ENCODE peak calls at places on chromosome 12, in eight cellular contexts. One of them, this sample, is unnamed.

GRCh38 chr12:30548203-30548602 is 147.5 kb downstream of the IPO8 start:
- DNase-seq in psoas muscle: no peak
- DNase-seq in upper lobe of left lung: no peak
- DNase-seq in colonic mucosa: no peak
- DNase-seq in kidney: no peak
- DNase-seq in AG04450: no peak
- DNase-seq in cardiac fibroblast: no peak
- DNase-seq in GM23248: no peak
- DNase-seq in this sample: no peak

GRCh38 chr12:124420972-124421674 is 126.2 kb downstream of the RFLNA start:
- DNase-seq in psoas muscle: no peak
- DNase-seq in upper lobe of left lung: no peak
- DNase-seq in colonic mucosa: no peak
- DNase-seq in kidney: no peak
- DNase-seq in AG04450: no peak
- DNase-seq in cardiac fibroblast: no peak
- DNase-seq in GM23248: no peak
- DNase-seq in this sample: no peak

GRCh38 chr12:23950775-23951391 is 1.4 kb upstream of the SOX5 start:
- DNase-seq in psoas muscle: peak
- DNase-seq in upper lobe of left lung: no peak
- DNase-seq in colonic mucosa: no peak
- DNase-seq in kidney: peak
- DNase-seq in AG04450: no peak
- DNase-seq in cardiac fibroblast: peak
- DNase-seq in GM23248: no peak
- DNase-seq in this sample: no peak

GRCh38 chr12:56461235-56462159 is 6.9 kb upstream of the SPRYD4 start:
- DNase-seq in psoas muscle: no peak
- DNase-seq in upper lobe of left lung: no peak
- DNase-seq in colonic mucosa: no peak
- DNase-seq in kidney: no peak
- DNase-seq in AG04450: no peak
- DNase-seq in cardiac fibroblast: no peak
- DNase-seq in GM23248: peak
- DNase-seq in this sample: peak

GRCh38 chr12:6084969-6085450 is 39.5 kb downstream of the VWF start:
- DNase-seq in psoas muscle: no peak
- DNase-seq in upper lobe of left lung: no peak
- DNase-seq in colonic mucosa: no peak
- DNase-seq in kidney: no peak
- DNase-seq in AG04450: no peak
- DNase-seq in cardiac fibroblast: no peak
- DNase-seq in GM23248: no peak
- DNase-seq in this sample: peak

GRCh38 chr12:24133385-24133784 is 183.9 kb upstream of the SOX5 start:
- DNase-seq in psoas muscle: no peak
- DNase-seq in upper lobe of left lung: no peak
- DNase-seq in colonic mucosa: no peak
- DNase-seq in kidney: no peak
- DNase-seq in AG04450: no peak
- DNase-seq in cardiac fibroblast: no peak
- DNase-seq in GM23248: no peak
- DNase-seq in this sample: no peak

GRCh38 chr12:63037721-63038120 is 102.8 kb upstream of the PPM1H start:
- DNase-seq in psoas muscle: no peak
- DNase-seq in upper lobe of left lung: no peak
- DNase-seq in colonic mucosa: no peak
- DNase-seq in kidney: no peak
- DNase-seq in AG04450: no peak
- DNase-seq in cardiac fibroblast: no peak
- DNase-seq in GM23248: no peak
- DNase-seq in this sample: no peak

GRCh38 chr12:53197011-53197640 is 9.9 kb downstream of the ITGB7 start:
- DNase-seq in psoas muscle: no peak
- DNase-seq in upper lobe of left lung: no peak
- DNase-seq in colonic mucosa: no peak
- DNase-seq in kidney: peak
- DNase-seq in AG04450: no peak
- DNase-seq in cardiac fibroblast: no peak
- DNase-seq in GM23248: no peak
- DNase-seq in this sample: no peak

GRCh38 chr12:11922361-11922760 is 148.4 kb upstream of the BCL2L14 start:
- DNase-seq in psoas muscle: no peak
- DNase-seq in upper lobe of left lung: no peak
- DNase-seq in colonic mucosa: no peak
- DNase-seq in kidney: no peak
- DNase-seq in AG04450: no peak
- DNase-seq in cardiac fibroblast: no peak
- DNase-seq in GM23248: no peak
- DNase-seq in this sample: no peak

GRCh38 chr12:23752245-23752644 is 197.2 kb downstream of the SOX5 start:
- DNase-seq in psoas muscle: no peak
- DNase-seq in upper lobe of left lung: no peak
- DNase-seq in colonic mucosa: no peak
- DNase-seq in kidney: no peak
- DNase-seq in AG04450: no peak
- DNase-seq in cardiac fibroblast: no peak
- DNase-seq in GM23248: no peak
- DNase-seq in this sample: no peak

GRCh38 chr12:47832263-47832933 is 12.7 kb upstream of the HDAC7 start:
- DNase-seq in psoas muscle: no peak
- DNase-seq in upper lobe of left lung: no peak
- DNase-seq in colonic mucosa: no peak
- DNase-seq in kidney: no peak
- DNase-seq in AG04450: no peak
- DNase-seq in cardiac fibroblast: no peak
- DNase-seq in GM23248: no peak
- DNase-seq in this sample: no peak

GRCh38 chr12:47828008-47828966 is 8.6 kb upstream of the HDAC7 start:
- DNase-seq in psoas muscle: no peak
- DNase-seq in upper lobe of left lung: no peak
- DNase-seq in colonic mucosa: no peak
- DNase-seq in kidney: no peak
- DNase-seq in AG04450: no peak
- DNase-seq in cardiac fibroblast: no peak
- DNase-seq in GM23248: peak
- DNase-seq in this sample: no peak

GRCh38 chr12:47825239-47825639 is 5.5 kb upstream of the HDAC7 start:
- DNase-seq in psoas muscle: peak
- DNase-seq in upper lobe of left lung: peak
- DNase-seq in colonic mucosa: no peak
- DNase-seq in kidney: no peak
- DNase-seq in AG04450: no peak
- DNase-seq in cardiac fibroblast: peak
- DNase-seq in GM23248: no peak
- DNase-seq in this sample: no peak

GRCh38 chr12:47829584-47829983 is 9.9 kb upstream of the HDAC7 start:
- DNase-seq in psoas muscle: no peak
- DNase-seq in upper lobe of left lung: no peak
- DNase-seq in colonic mucosa: no peak
- DNase-seq in kidney: no peak
- DNase-seq in AG04450: no peak
- DNase-seq in cardiac fibroblast: no peak
- DNase-seq in GM23248: no peak
- DNase-seq in this sample: no peak

DNA sequence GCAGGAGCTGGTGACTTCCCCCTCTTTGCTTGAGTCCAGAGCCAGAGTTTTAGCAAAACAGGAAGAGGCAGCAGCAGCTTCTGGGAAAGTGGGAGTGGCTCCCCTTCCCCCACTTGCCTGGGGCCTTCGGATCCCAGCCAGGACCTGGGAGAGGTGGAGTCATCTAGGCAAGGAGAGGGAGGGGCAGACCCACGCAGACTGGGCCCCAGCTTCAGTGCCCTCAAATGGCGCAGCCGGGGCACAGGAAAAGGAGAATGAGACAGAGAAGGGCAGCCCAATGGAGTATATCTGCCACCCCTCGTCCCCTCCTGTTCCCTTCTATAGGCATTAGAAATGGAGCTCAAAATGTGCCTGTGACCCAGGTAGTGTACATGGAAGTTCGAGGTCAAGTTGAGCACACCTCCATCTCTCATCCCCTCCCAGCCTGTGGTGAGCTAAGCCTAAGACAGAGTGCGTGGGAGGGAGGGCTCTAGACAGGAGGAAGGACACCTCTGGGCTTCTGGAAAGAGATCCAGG is 9.3 kb upstream of the HDAC7 start:
- DNase-seq in psoas muscle: peak
- DNase-seq in upper lobe of left lung: peak
- DNase-seq in colonic mucosa: peak
- DNase-seq in kidney: peak
- DNase-seq in AG04450: no peak
- DNase-seq in cardiac fibroblast: peak
- DNase-seq in GM23248: peak
- DNase-seq in this sample: no peak
- H3K4me3 ChIP-seq in psoas muscle: no peak
- H3K4me3 ChIP-seq in upper lobe of left lung: peak
- H3K4me3 ChIP-seq in colonic mucosa: no peak
- H3K4me3 ChIP-seq in kidney: peak
- H3K4me3 ChIP-seq in AG04450: no peak
- H3K4me3 ChIP-seq in cardiac fibroblast: no peak
- H3K4me3 ChIP-seq in GM23248: peak
- H3K4me3 ChIP-seq in this sample: peak

DNA sequence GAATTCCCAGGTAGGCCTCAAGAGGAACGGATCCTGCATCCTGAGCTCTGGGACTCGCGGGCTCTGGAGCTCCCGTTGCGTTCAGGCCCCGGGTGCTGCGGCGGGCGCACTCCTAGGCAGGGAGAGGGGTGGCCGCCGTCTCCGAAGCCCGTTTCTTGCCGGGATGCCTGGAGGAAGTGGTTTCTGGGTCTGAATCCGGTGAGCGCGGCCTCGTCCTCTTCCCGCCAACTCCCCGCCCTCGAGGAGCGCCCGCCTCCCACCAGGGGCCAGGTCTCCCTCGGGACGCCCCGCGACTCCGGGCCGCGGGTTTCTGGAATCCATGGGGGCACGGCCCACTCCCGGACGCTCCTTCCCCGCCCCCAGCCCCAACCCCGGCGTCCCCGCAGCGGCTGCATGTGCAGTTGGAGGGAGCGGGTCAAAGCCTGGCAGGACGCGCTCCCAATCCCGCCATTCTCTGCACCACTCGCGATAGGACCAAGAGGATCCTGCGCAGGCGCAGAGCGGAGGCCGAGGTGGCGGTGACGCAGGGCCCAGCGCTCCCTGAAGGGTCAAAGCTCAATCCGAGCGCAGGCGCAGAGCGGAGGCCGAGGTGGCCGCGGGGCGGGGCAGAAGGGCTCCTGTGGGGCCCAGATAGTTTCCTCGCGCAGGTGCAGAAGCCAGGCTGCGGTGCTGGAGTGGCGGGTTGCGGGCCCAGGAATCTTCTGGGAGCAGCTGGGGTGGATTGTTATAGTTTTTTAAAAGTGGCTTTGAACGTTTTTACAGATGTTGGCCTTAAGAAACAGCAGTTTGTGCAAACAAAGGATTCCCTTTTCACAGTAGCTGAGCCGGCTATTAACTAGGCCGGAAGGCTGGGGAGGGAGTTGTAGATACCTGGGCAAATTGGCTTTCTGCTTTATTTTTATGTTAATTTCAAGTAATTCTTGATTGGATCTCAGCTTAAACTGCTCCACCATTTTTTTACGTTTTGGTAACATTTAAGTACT is 796.4 kb downstream of the AACS start:
- DNase-seq in psoas muscle: peak
- DNase-seq in upper lobe of left lung: peak
- DNase-seq in colonic mucosa: peak
- DNase-seq in kidney: peak
- DNase-seq in AG04450: no peak
- DNase-seq in cardiac fibroblast: no peak
- DNase-seq in GM23248: no peak
- DNase-seq in this sample: no peak
- H3K4me3 ChIP-seq in psoas muscle: peak
- H3K4me3 ChIP-seq in upper lobe of left lung: peak
- H3K4me3 ChIP-seq in colonic mucosa: no peak
- H3K4me3 ChIP-seq in kidney: no peak
- H3K4me3 ChIP-seq in AG04450: no peak
- H3K4me3 ChIP-seq in cardiac fibroblast: no peak
- H3K4me3 ChIP-seq in GM23248: no peak
- H3K4me3 ChIP-seq in this sample: peak

GRCh38 chr12:114408881-114409795 is 3.2 kb upstream of the TBX5 start:
- DNase-seq in psoas muscle: peak
- DNase-seq in upper lobe of left lung: no peak
- DNase-seq in colonic mucosa: no peak
- DNase-seq in kidney: no peak
- DNase-seq in AG04450: no peak
- DNase-seq in cardiac fibroblast: peak
- DNase-seq in GM23248: peak
- DNase-seq in this sample: no peak

GRCh38 chr12:114408415-114408814 is 2.5 kb upstream of the TBX5 start:
- DNase-seq in psoas muscle: no peak
- DNase-seq in upper lobe of left lung: no peak
- DNase-seq in colonic mucosa: no peak
- DNase-seq in kidney: no peak
- DNase-seq in AG04450: no peak
- DNase-seq in cardiac fibroblast: peak
- DNase-seq in GM23248: peak
- DNase-seq in this sample: no peak

GRCh38 chr12:114411081-114411836 is 5.3 kb upstream of the TBX5 start:
- DNase-seq in psoas muscle: no peak
- DNase-seq in upper lobe of left lung: no peak
- DNase-seq in colonic mucosa: no peak
- DNase-seq in kidney: no peak
- DNase-seq in AG04450: no peak
- DNase-seq in cardiac fibroblast: no peak
- DNase-seq in GM23248: peak
- DNase-seq in this sample: no peak

GRCh38 chr12:114407566-114408411 is 1.8 kb upstream of the TBX5 start:
- DNase-seq in psoas muscle: no peak
- DNase-seq in upper lobe of left lung: no peak
- DNase-seq in colonic mucosa: no peak
- DNase-seq in kidney: no peak
- DNase-seq in AG04450: no peak
- DNase-seq in cardiac fibroblast: peak
- DNase-seq in GM23248: peak
- DNase-seq in this sample: no peak

GRCh38 chr12:114409796-114410520 is 4.0 kb upstream of the TBX5 start:
- DNase-seq in psoas muscle: no peak
- DNase-seq in upper lobe of left lung: no peak
- DNase-seq in colonic mucosa: no peak
- DNase-seq in kidney: no peak
- DNase-seq in AG04450: no peak
- DNase-seq in cardiac fibroblast: no peak
- DNase-seq in GM23248: peak
- DNase-seq in this sample: no peak
- H3K4me3 ChIP-seq in psoas muscle: peak
- H3K4me3 ChIP-seq in upper lobe of left lung: peak
- H3K4me3 ChIP-seq in colonic mucosa: no peak
- H3K4me3 ChIP-seq in kidney: no peak
- H3K4me3 ChIP-seq in AG04450: peak
- H3K4me3 ChIP-seq in cardiac fibroblast: peak
- H3K4me3 ChIP-seq in GM23248: peak
- H3K4me3 ChIP-seq in this sample: no peak

GRCh38 chr12:31931796-31932715 is 27.2 kb upstream of the RESF1 start:
- DNase-seq in psoas muscle: no peak
- DNase-seq in upper lobe of left lung: no peak
- DNase-seq in colonic mucosa: no peak
- DNase-seq in kidney: no peak
- DNase-seq in AG04450: no peak
- DNase-seq in cardiac fibroblast: no peak
- DNase-seq in GM23248: no peak
- DNase-seq in this sample: no peak

GRCh38 chr12:31928246-31929139 is 30.7 kb upstream of the RESF1 start:
- DNase-seq in psoas muscle: no peak
- DNase-seq in upper lobe of left lung: no peak
- DNase-seq in colonic mucosa: no peak
- DNase-seq in kidney: no peak
- DNase-seq in AG04450: no peak
- DNase-seq in cardiac fibroblast: no peak
- DNase-seq in GM23248: no peak
- DNase-seq in this sample: no peak

GRCh38 chr12:31929140-31929526 is 30.1 kb upstream of the RESF1 start:
- DNase-seq in psoas muscle: no peak
- DNase-seq in upper lobe of left lung: no peak
- DNase-seq in colonic mucosa: no peak
- DNase-seq in kidney: no peak
- DNase-seq in AG04450: no peak
- DNase-seq in cardiac fibroblast: no peak
- DNase-seq in GM23248: no peak
- DNase-seq in this sample: no peak
- H3K4me3 ChIP-seq in psoas muscle: no peak
- H3K4me3 ChIP-seq in upper lobe of left lung: no peak
- H3K4me3 ChIP-seq in colonic mucosa: no peak
- H3K4me3 ChIP-seq in kidney: no peak
- H3K4me3 ChIP-seq in AG04450: no peak
- H3K4me3 ChIP-seq in cardiac fibroblast: no peak
- H3K4me3 ChIP-seq in GM23248: no peak
- H3K4me3 ChIP-seq in this sample: no peak

This sample was measured in epithelial cell of proximal tubule.